ENCODE peak calls at places on chromosomes 5 and 9, in five cellular contexts. One of them, this sample, is unnamed. For H3K4me1 and H3K9me3, the result is how much of the 10 kb centered on the place peaks cover.

GRCh38 chr9:70480405-70480980 is 66.0 kb upstream of the KLF9 start:
- DNase-seq in spleen: peak
- DNase-seq in prostate gland: peak
- DNase-seq in A549: no peak
- DNase-seq in ovary: peak
- DNase-seq in this sample: peak

GRCh38 chr9:33161011-33161588 is 6.0 kb downstream of the B4GALT1 start:
- DNase-seq in spleen: peak
- DNase-seq in prostate gland: peak
- DNase-seq in A549: peak
- DNase-seq in ovary: peak
- DNase-seq in this sample: no peak

GRCh38 chr9:98494852-98495251 is 213.9 kb downstream of the GABBR2 start:
- DNase-seq in spleen: no peak
- DNase-seq in prostate gland: no peak
- DNase-seq in A549: no peak
- DNase-seq in ovary: no peak
- DNase-seq in this sample: no peak

GRCh38 chr5:142597546-142598337 is 88.1 kb downstream of the FGF1 start:
- DNase-seq in spleen: no peak
- DNase-seq in prostate gland: no peak
- DNase-seq in A549: peak
- DNase-seq in ovary: no peak
- DNase-seq in this sample: no peak

GRCh38 chr9:135365013-135365768 is 114.4 kb upstream of the PPP1R26 start:
- DNase-seq in spleen: no peak
- DNase-seq in prostate gland: no peak
- DNase-seq in A549: no peak
- DNase-seq in ovary: no peak
- DNase-seq in this sample: no peak

GRCh38 chr5:135565691-135566421 is 12.9 kb downstream of the CXCL14 start:
- DNase-seq in spleen: peak
- DNase-seq in prostate gland: peak
- DNase-seq in A549: peak
- DNase-seq in ovary: no peak
- DNase-seq in this sample: peak

GRCh38 chr9:83066771-83067170 is 3.8 kb upstream of the RASEF start:
- DNase-seq in spleen: no peak
- DNase-seq in prostate gland: no peak
- DNase-seq in A549: peak
- DNase-seq in ovary: no peak
- DNase-seq in this sample: no peak

GRCh38 chr9:36486933-36487481 is 85.7 kb upstream of the MELK start:
- DNase-seq in spleen: peak
- DNase-seq in prostate gland: peak
- DNase-seq in A549: peak
- DNase-seq in ovary: peak
- DNase-seq in this sample: peak

GRCh38 chr5:102453716-102454115 is 45.1 kb downstream of the SLCO6A1 start:
- DNase-seq in spleen: no peak
- DNase-seq in prostate gland: no peak
- DNase-seq in A549: no peak
- DNase-seq in ovary: no peak
- DNase-seq in this sample: no peak

GRCh38 chr5:76402880-76403712 is at the start of gene IQGAP2:
- DNase-seq in spleen: peak
- DNase-seq in prostate gland: peak
- DNase-seq in A549: peak
- DNase-seq in ovary: peak
- DNase-seq in this sample: no peak

GRCh38 chr9:18550286-18550685 is 76.3 kb downstream of the ADAMTSL1 start:
- DNase-seq in spleen: no peak
- DNase-seq in prostate gland: no peak
- DNase-seq in A549: no peak
- DNase-seq in ovary: no peak
- DNase-seq in this sample: no peak

GRCh38 chr5:173281910-173282309 is 46.3 kb downstream of the STC2 start:
- DNase-seq in spleen: no peak
- DNase-seq in prostate gland: no peak
- DNase-seq in A549: peak
- DNase-seq in ovary: no peak
- DNase-seq in this sample: no peak

GRCh38 chr9:104386425-104387069 is 117.5 kb upstream of the OR13F1 start:
- DNase-seq in spleen: no peak
- DNase-seq in prostate gland: no peak
- DNase-seq in A549: peak
- DNase-seq in ovary: no peak
- DNase-seq in this sample: no peak

GRCh38 chr5:113090336-113091106 is 113.9 kb downstream of the DCP2 start:
- DNase-seq in spleen: no peak
- DNase-seq in prostate gland: peak
- DNase-seq in A549: no peak
- DNase-seq in ovary: peak
- DNase-seq in this sample: no peak
- H3K4me1 ChIP-seq in spleen: under half
- H3K4me1 ChIP-seq in prostate gland: under half
- H3K4me1 ChIP-seq in A549: under half
- H3K4me1 ChIP-seq in ovary: under half
- H3K4me1 ChIP-seq in this sample: under half

GRCh38 chr5:78162253-78162862 is 132.1 kb downstream of the AP3B1 start:
- DNase-seq in spleen: no peak
- DNase-seq in prostate gland: no peak
- DNase-seq in A549: peak
- DNase-seq in ovary: no peak
- DNase-seq in this sample: no peak
- TF ChIP-seq CTCF in spleen: peak
- TF ChIP-seq CTCF in prostate gland: no peak
- TF ChIP-seq CTCF in A549: peak
- TF ChIP-seq CTCF in ovary: no peak
- TF ChIP-seq CTCF in this sample: peak

DNA sequence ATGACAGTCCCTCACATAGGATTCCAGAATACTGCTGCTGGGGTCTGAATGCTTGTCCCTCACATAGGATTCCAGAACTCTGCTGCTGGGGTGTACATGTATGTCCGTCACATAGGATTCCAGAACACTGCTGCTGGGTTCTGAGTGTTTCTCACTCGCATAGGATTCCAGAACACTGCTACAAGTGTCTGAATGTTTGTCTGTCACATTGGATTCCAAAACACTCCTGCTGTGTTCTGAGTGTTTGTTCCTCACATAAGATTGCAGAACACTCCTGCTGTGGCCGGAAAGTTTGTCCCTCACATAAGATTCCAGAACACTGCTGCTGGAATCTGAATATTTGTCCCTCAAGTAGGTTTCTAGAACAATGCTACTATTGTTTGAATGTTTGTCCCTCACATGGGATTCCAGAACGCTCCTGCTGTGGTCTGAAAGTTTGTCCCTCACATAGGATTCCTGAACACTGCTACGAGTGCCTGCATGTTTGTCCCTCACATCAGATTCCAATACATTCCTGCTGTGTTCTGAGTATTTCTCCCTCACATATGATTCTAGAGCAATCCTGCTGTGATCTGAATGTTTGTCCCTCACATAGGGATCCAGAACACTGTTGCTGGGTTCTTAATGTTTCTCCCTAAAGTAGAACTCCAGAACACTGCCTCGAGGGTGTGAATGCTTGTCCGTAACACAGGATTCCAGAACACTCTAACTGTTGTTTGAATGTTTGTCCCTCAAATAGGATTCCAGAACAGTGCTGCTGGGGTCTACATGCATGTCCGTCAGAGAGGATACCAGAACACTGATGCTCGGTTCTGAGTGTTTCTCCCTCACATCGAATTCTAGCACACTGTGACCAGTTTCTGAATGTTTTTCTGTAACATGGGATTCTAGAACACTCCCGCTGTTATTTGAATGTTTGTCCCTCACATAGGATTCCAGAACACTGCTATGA is 200.4 kb downstream of the FOXD4L6 start:
- DNase-seq in spleen: no peak
- DNase-seq in prostate gland: no peak
- DNase-seq in A549: no peak
- DNase-seq in ovary: no peak
- DNase-seq in this sample: no peak
- H3K9me3 ChIP-seq in spleen: half or more
- H3K9me3 ChIP-seq in prostate gland: under half
- H3K9me3 ChIP-seq in A549: half or more
- H3K9me3 ChIP-seq in ovary: half or more
- H3K9me3 ChIP-seq in this sample: half or more

GRCh38 chr5:9358961-9359686 is 186.8 kb downstream of the SEMA5A start:
- DNase-seq in spleen: no peak
- DNase-seq in prostate gland: no peak
- DNase-seq in A549: no peak
- DNase-seq in ovary: no peak
- DNase-seq in this sample: no peak
- H3K4me1 ChIP-seq in spleen: under half
- H3K4me1 ChIP-seq in prostate gland: under half
- H3K4me1 ChIP-seq in A549: under half
- H3K4me1 ChIP-seq in ovary: under half
- H3K4me1 ChIP-seq in this sample: under half

GRCh38 chr5:149581931-149582768 is 852 bp downstream of the ARHGEF37 start:
- DNase-seq in spleen: no peak
- DNase-seq in prostate gland: peak
- DNase-seq in A549: no peak
- DNase-seq in ovary: no peak
- DNase-seq in this sample: no peak

GRCh38 chr5:149583394-149583793 is 2.1 kb downstream of the ARHGEF37 start:
- DNase-seq in spleen: no peak
- DNase-seq in prostate gland: peak
- DNase-seq in A549: no peak
- DNase-seq in ovary: no peak
- DNase-seq in this sample: no peak

GRCh38 chr5:149580808-149581191 is 498 bp upstream of the ARHGEF37 start:
- DNase-seq in spleen: no peak
- DNase-seq in prostate gland: no peak
- DNase-seq in A549: no peak
- DNase-seq in ovary: no peak
- DNase-seq in this sample: no peak

GRCh38 chr5:149578896-149579295 is 2.4 kb upstream of the ARHGEF37 start:
- DNase-seq in spleen: no peak
- DNase-seq in prostate gland: no peak
- DNase-seq in A549: no peak
- DNase-seq in ovary: no peak
- DNase-seq in this sample: no peak

DNA sequence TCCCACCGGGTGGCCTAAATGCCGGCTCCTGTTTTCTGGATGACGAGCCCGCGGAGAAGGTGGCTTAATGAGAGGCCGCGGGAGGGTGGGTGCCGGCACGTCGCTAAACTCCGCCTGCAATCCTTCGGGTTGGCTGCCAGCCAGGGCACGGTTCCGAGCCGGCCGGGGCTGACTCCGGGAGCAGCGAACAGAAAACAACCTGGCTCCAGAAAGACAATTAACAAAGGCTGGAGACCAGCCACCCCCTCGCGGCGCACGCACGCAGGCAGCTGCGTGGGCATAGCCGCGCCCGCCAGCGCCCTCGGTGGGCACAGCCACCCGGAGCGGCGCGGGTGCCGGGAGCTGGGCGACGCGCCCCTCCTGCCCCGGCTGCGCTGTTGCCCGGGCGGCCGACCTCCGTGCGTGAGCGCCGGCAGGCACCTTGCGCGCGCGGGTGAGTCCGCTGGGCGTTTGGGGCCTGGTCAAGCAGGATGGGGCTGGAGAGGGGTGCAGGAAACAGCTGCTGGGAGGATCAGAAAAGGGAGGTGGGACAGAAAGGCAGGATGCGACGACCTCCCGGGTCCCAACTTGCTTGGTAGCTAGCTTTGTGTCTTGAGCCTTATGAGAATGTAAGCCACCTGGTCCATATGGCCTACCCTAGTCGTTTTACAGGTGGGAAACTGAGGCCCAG is at the start of gene ARHGEF37:
- DNase-seq in spleen: peak
- DNase-seq in prostate gland: peak
- DNase-seq in A549: peak
- DNase-seq in ovary: peak
- DNase-seq in this sample: peak
- TF ChIP-seq CTCF in spleen: no peak
- TF ChIP-seq CTCF in prostate gland: no peak
- TF ChIP-seq CTCF in A549: no peak
- TF ChIP-seq CTCF in ovary: no peak
- TF ChIP-seq CTCF in this sample: no peak

DNA sequence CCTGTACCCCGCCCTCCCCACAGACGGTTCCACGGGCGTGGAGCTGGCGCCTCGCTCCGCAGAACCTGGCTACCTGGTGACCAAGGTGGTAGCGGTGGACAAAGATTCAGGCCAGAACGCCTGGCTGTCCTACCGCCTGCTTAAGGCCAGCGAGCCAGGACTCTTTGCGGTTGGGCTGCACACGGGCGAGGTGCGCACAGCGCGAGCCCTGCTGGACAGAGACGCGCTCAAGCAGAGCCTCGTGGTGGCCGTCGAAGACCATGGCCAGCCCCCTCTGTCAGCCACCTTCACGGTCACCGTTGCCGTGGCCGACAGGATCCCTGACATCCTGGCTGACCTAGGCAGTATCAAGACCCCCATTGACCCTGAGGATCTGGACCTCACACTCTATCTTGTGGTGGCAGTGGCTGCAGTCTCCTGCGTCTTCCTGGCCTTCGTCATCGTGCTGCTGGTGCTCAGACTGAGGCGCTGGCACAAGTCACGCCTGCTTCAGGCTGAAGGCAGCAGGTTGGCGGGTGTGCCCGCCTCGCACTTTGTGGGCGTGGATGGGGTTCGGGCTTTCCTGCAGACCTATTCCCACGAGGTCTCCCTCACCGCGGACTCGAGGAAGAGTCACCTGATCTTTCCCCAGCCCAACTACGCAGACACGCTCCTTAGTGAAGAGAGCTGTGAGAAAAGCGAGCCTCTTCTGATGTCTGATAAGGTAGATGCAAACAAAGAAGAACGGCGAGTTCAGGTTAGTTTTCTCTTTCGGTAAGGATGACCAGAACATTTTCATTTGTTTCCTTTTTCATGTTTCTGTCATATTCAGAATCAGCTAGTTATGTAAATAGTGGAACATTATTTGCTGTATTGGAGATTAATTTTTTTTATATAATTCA is 2.3 kb downstream of the PCDHGA5 start:
- DNase-seq in spleen: no peak
- DNase-seq in prostate gland: no peak
- DNase-seq in A549: no peak
- DNase-seq in ovary: no peak
- DNase-seq in this sample: no peak
- H3K9me3 ChIP-seq in spleen: half or more
- H3K9me3 ChIP-seq in prostate gland: under half
- H3K9me3 ChIP-seq in A549: under half
- H3K9me3 ChIP-seq in ovary: half or more
- H3K9me3 ChIP-seq in this sample: half or more

GRCh38 chr5:36272136-36272665 is 29.5 kb downstream of the RANBP3L start:
- DNase-seq in spleen: no peak
- DNase-seq in prostate gland: no peak
- DNase-seq in A549: no peak
- DNase-seq in ovary: no peak
- DNase-seq in this sample: no peak
- H3K4me1 ChIP-seq in spleen: under half
- H3K4me1 ChIP-seq in prostate gland: under half
- H3K4me1 ChIP-seq in A549: under half
- H3K4me1 ChIP-seq in ovary: under half
- H3K4me1 ChIP-seq in this sample: half or more

This sample was measured in thoracic aorta.